ENCODE peak calls at places on chromosomes 16 and 17, in eight cellular contexts. N is upper lobe of left lung, J is transverse colon, B is GM12891, R is sigmoid colon, S is endothelial cell of umbilical vein, F is spleen, Q is HepG2. O is an unnamed sample.

GRCh38 chr16:54193656-54194007 is 93.0 kb downstream of the IRX3 start:
- DNase-seq in N (peak), J (peak), B (peak), R (peak), S (peak), F (peak), Q (peak), O (peak)

GRCh38 chr16:76226011-76226410 is 51.2 kb upstream of the CNTNAP4 start:
- DNase-seq in N (no peak), J (no peak), B (no peak), R (no peak), S (no peak), F (no peak), Q (no peak), O (no peak)

GRCh38 chr17:50867856-50868438 is 1.8 kb upstream of the TOB1 start:
- DNase-seq in N (no peak), J (no peak), B (no peak), R (no peak), S (no peak), F (no peak), Q (no peak), O (no peak)

GRCh38 chr17:40448213-40448638 is 5.0 kb downstream of the IGFBP4 start:
- DNase-seq in N (no peak), J (peak), B (no peak), R (peak), S (peak), F (no peak), Q (peak), O (no peak)

GRCh38 chr17:68733241-68734176 is 132.3 kb upstream of the FAM20A start:
- DNase-seq in N (no peak), J (no peak), B (no peak), R (no peak), S (peak), F (no peak), Q (peak), O (no peak)

GRCh38 chr17:81865733-81866439 is 5.3 kb downstream of the ARHGDIA start:
- DNase-seq in N (peak), J (peak), B (no peak), R (no peak), S (no peak), F (no peak), Q (peak), O (no peak)

GRCh38 chr16:10877472-10877946 is 507 bp downstream of the CIITA start:
- DNase-seq in N (no peak), J (no peak), B (no peak), R (no peak), S (no peak), F (no peak), Q (no peak), O (no peak)

GRCh38 chr16:1786242-1787055 is 3.7 kb downstream of the NUBP2 start:
- DNase-seq in N (peak), J (no peak), B (no peak), R (no peak), S (no peak), F (peak), Q (no peak), O (no peak)

GRCh38 chr17:29597361-29598172 is 4.6 kb downstream of the ANKRD13B start:
- DNase-seq in N (no peak), J (no peak), B (no peak), R (peak), S (no peak), F (peak), Q (no peak), O (no peak)

GRCh38 chr17:68910256-68910705 is 44.9 kb downstream of the ABCA8 start:
- DNase-seq in N (no peak), J (no peak), B (no peak), R (peak), S (no peak), F (no peak), Q (no peak), O (no peak)

GRCh38 chr17:35073991-35074627 is 10.6 kb upstream of the RFFL start:
- DNase-seq in N (no peak), J (no peak), B (no peak), R (no peak), S (no peak), F (no peak), Q (peak), O (no peak)

GRCh38 chr17:18257747-18258355 is 687 bp downstream of the FLII start:
- DNase-seq in N (peak), J (peak), B (peak), R (peak), S (peak), F (peak), Q (peak), O (peak)
- TF ChIP-seq POLR2AphosphoS5 in N (peak), J (peak), B (no peak), R (no peak), S (peak), F (peak), Q (peak), O (no peak)

GRCh38 chr16:22373662-22374310 is 633 bp downstream of the CDR2 start:
- DNase-seq in N (peak), J (peak), B (no peak), R (peak), S (peak), F (peak), Q (no peak), O (peak)

GRCh38 chr16:22369221-22369811 is 5.1 kb downstream of the CDR2 start:
- DNase-seq in N (no peak), J (no peak), B (no peak), R (no peak), S (peak), F (no peak), Q (peak), O (no peak)

GRCh38 chr16:22372882-22373661 is 1.3 kb downstream of the CDR2 start:
- DNase-seq in N (no peak), J (no peak), B (no peak), R (no peak), S (peak), F (no peak), Q (no peak), O (no peak)

GRCh38 chr16:22366889-22367288 is 7.5 kb downstream of the CDR2 start:
- DNase-seq in N (no peak), J (no peak), B (no peak), R (no peak), S (no peak), F (no peak), Q (no peak), O (no peak)

DNA sequence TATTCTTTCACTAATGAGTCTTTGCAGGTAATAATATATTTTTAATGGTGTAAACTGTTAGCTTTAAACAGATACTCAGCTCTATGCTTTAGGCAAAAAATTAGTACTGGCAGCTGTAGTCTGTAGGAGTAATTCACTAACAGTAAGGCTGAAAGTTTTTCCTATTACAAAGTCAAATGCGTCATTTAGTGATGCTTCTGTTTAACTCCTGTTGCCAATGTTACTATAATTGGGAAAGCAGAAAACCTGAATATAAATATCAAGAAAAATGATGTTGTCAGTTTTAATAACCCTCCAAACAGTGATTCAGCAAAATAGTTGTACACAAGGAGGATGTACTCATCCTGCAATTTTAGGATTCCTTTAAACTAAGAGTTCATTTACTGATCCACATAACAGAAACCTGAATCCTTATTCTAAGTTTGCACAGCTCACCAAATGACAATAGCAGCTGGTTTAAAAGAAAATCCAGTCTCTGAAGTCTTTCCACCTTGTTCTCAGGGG is 4.3 kb downstream of the CDR2 start:
- DNase-seq in N (no peak), J (no peak), B (no peak), R (no peak), S (peak), F (no peak), Q (peak), O (no peak)
- TF ChIP-seq POLR2A in N (no peak), J (no peak), B (no peak), R (no peak), S (no peak), F (no peak), Q (no peak), O (no peak)

DNA sequence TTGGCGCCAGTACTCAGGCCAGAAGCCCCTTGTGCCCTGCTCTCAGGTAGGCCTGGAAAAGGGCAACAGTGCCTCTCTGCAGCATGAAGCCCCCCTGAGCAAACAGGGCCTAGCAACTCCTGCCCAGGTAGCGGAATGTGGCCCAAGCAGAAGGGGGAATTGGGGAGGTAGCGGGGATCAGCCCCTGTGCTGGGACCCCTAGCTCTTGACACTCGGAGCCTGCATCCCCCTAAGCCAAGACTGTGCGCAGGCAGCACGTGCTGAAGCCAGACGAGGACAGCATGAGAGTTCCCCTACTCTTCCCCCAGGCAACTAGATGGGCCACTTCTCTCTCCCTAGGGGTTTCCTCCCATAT is 823 bp upstream of the CD2BP2 start:
- DNase-seq in N (no peak), J (no peak), B (no peak), R (no peak), S (no peak), F (peak), Q (no peak), O (no peak)
- TF ChIP-seq POLR2AphosphoS5 in N (no peak), J (no peak), B (no peak), R (no peak), S (no peak), F (no peak), Q (peak), O (no peak)

GRCh38 chr16:66809765-66810164 is 8.4 kb upstream of the TERB1 start:
- DNase-seq in N (no peak), J (no peak), B (no peak), R (no peak), S (no peak), F (no peak), Q (no peak), O (no peak)
- TF ChIP-seq POLR2A in N (no peak), J (no peak), B (no peak), R (no peak), S (no peak), F (no peak), Q (no peak), O (no peak)

GRCh38 chr17:48618366-48618896 is 3.3 kb upstream of the HOXB8 start:
- DNase-seq in N (peak), J (peak), B (peak), R (peak), S (peak), F (peak), Q (peak), O (peak)
- TF ChIP-seq POLR2AphosphoS5 in N (no peak), J (peak), B (no peak), R (no peak), S (no peak), F (peak), Q (no peak), O (peak)

O was measured in prostate gland.